ENCODE peak calls at places on chromosomes 3 and 15, in seven cellular contexts. E, O, V, R, I, B and Y are unnamed samples.

GRCh38 chr3:150699068-150699635 is 4.6 kb downstream of the ERICH6 start:
- DNase-seq in E (no peak), O (peak; percentile 58), V (no peak), R (no peak), I (no peak), B (no peak), Y (no peak)

GRCh38 chr3:176037636-176038035 is 1159.6 kb downstream of the TBL1XR1 start:
- DNase-seq in E (no peak), O (no peak), V (no peak), R (no peak), I (no peak), B (no peak), Y (no peak)

GRCh38 chr3:45567730-45568172 is 26.8 kb upstream of the LIMD1 start:
- DNase-seq in E (no peak), O (no peak), V (no peak), R (peak; percentile 88), I (no peak), B (no peak), Y (no peak)

GRCh38 chr15:69537888-69538287 is 85.3 kb downstream of the RPLP1 start:
- DNase-seq in E (no peak), O (no peak), V (no peak), R (no peak), I (no peak), B (no peak), Y (no peak)

GRCh38 chr15:76163429-76164020 is 103.7 kb downstream of the TMEM266 start:
- DNase-seq in E (peak; percentile 97), O (peak; percentile 98), V (peak; percentile 79), R (no peak), I (peak; percentile 85), B (peak; percentile 43), Y (no peak)

GRCh38 chr3:73056365-73057150 is 4.9 kb upstream of the EBLN2 start:
- DNase-seq in E (no peak), O (peak; percentile 67), V (no peak), R (peak; percentile 22), I (no peak), B (no peak), Y (no peak)

GRCh38 chr15:65195542-65196026 is 10.4 kb upstream of the CLPX start:
- DNase-seq in E (no peak), O (no peak), V (no peak), R (no peak), I (no peak), B (no peak), Y (no peak)

GRCh38 chr3:153330891-153331290 is 168.9 kb downstream of the RAP2B start:
- DNase-seq in E (no peak), O (peak; percentile 62), V (no peak), R (no peak), I (no peak), B (no peak), Y (no peak)

GRCh38 chr15:60840703-60841411 is 361.9 kb upstream of the ICE2 start:
- DNase-seq in E (no peak), O (no peak), V (no peak), R (no peak), I (no peak), B (no peak), Y (no peak)

GRCh38 chr15:43966646-43967045 is 139.8 kb downstream of the WDR76 start:
- DNase-seq in E (no peak), O (peak; percentile 56), V (no peak), R (no peak), I (no peak), B (no peak), Y (no peak)

GRCh38 chr3:126464093-126464492 is 11.6 kb downstream of the ZXDC start:
- DNase-seq in E (no peak), O (no peak), V (no peak), R (no peak), I (no peak), B (peak; percentile 2), Y (no peak)

GRCh38 chr15:35442734-35443133 is 103.2 kb downstream of the DPH6 start:
- DNase-seq in E (no peak), O (no peak), V (no peak), R (no peak), I (no peak), B (no peak), Y (no peak)

GRCh38 chr3:14876942-14877341 is 58.2 kb downstream of the FGD5 start:
- DNase-seq in E (peak; percentile 73), O (peak; percentile 69), V (peak; percentile 40), R (no peak), I (peak; percentile 73), B (peak; percentile 69), Y (no peak)

GRCh38 chr15:48644827-48645557 is 517 bp downstream of the FBN1 start:
- DNase-seq in E (peak; percentile 76), O (peak; percentile 87), V (peak; percentile 49), R (peak; percentile 25), I (peak; percentile 80), B (peak; percentile 58), Y (no peak)

GRCh38 chr3:185866555-185866954 is 41.7 kb upstream of the IGF2BP2 start:
- DNase-seq in E (no peak), O (no peak), V (no peak), R (no peak), I (no peak), B (no peak), Y (no peak)

GRCh38 chr15:58401991-58402649 is 29.7 kb upstream of the LIPC start:
- DNase-seq in E (no peak), O (no peak), V (no peak), R (no peak), I (no peak), B (peak; percentile 25), Y (no peak)

GRCh38 chr3:160379628-160380214 is 19.3 kb downstream of the IFT80 start:
- DNase-seq in E (no peak), O (no peak), V (no peak), R (no peak), I (no peak), B (no peak), Y (no peak)

GRCh38 chr15:49830411-49830810 is 209.6 kb downstream of the DTWD1 start:
- DNase-seq in E (no peak), O (peak; percentile 18), V (no peak), R (no peak), I (no peak), B (no peak), Y (no peak)

GRCh38 chr15:31277335-31278055 is 49.1 kb upstream of the KLF13 start:
- DNase-seq in E (peak; percentile 25), O (no peak), V (no peak), R (no peak), I (no peak), B (no peak), Y (no peak)

GRCh38 chr15:34616613-34617012 is 33.2 kb upstream of the GOLGA8B start:
- DNase-seq in E (no peak), O (peak; percentile 57), V (no peak), R (no peak), I (no peak), B (no peak), Y (peak; percentile 45)

GRCh38 chr3:71958533-71958932 is 173.6 kb upstream of the PROK2 start:
- DNase-seq in E (no peak), O (no peak), V (no peak), R (no peak), I (no peak), B (no peak), Y (no peak)

GRCh38 chr3:156816794-156817741 is 9.1 kb upstream of the LEKR1 start:
- DNase-seq in E (peak; percentile 90), O (peak; percentile 98), V (peak; percentile 87), R (peak; percentile 98), I (peak; percentile 93), B (peak; percentile 70), Y (peak; percentile 41)
- TF ChIP-seq CTCF in E (no peak), O (no peak), V (no peak), R (peak; percentile 47), I (no peak), B (peak; percentile 29), Y (peak; percentile 12)

GRCh38 chr15:72375846-72376581 is at the start of gene HEXA:
- DNase-seq in E (peak; percentile 100), O (peak; percentile 95), V (peak; percentile 98), R (peak; percentile 96), I (peak; percentile 99), B (peak; percentile 96), Y (peak; percentile 77)
- H3K4me3 ChIP-seq in E (peak within 1 kb of the TSS; percentile 93), O (peak within 1 kb of the TSS; percentile 75), V (peak within 1 kb of the TSS; percentile 91), R (peak within 1 kb of the TSS; percentile 80), I (peak within 1 kb of the TSS; percentile 89), B (peak within 1 kb of the TSS; percentile 69), Y (peak within 1 kb of the TSS; percentile 89)

GRCh38 chr3:130243808-130244207 is 101.7 kb upstream of the COL6A5 start:
- DNase-seq in E (no peak), O (no peak), V (no peak), R (no peak), I (no peak), B (no peak), Y (no peak)

DNA sequence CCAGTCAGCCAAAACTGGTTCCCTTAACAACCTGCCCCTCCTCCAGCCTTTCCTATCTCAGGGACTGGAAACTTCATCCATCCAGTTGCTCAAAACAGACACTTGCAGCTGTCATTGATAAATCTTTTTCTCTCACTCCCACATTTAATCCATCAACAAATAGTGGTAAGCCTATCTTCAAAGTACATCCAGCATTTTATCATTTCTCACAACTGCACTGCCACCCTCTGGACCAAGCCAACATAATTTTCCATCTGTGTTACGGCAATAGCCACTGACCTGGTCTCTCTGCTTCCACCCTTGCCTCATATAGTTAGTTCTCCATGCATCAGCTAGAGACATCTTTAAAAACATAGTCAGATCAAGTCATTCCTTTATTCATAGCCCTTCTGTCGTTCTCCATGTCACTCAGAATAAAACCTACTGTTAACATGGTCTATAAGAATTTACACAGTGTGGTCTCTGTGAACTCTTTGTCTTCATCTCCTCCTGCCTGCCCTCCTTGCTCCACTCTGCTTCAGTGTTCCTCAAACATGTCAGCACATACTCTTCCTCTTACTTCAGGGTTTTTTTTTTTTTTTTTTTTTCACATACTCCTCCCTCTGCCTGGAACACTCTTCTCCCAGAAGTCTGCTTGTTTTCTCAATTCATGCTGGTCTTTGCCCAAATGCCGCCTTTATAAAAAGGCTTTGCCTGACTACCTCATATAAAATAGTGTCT is 102.5 kb upstream of the COL6A5 start:
- DNase-seq in E (no peak), O (peak; percentile 22), V (no peak), R (peak; percentile 34), I (no peak), B (no peak), Y (no peak)
- TF ChIP-seq CTCF in E (no peak), O (no peak), V (peak; percentile 29), R (peak; percentile 30), I (peak; percentile 19), B (no peak), Y (peak; percentile 26)

GRCh38 chr3:179610066-179610465 is 5.5 kb downstream of the NDUFB5 start:
- DNase-seq in E (no peak), O (no peak), V (no peak), R (no peak), I (no peak), B (no peak), Y (no peak)

GRCh38 chr3:179608931-179609720 is 4.5 kb downstream of the NDUFB5 start:
- DNase-seq in E (no peak), O (no peak), V (no peak), R (peak; percentile 19), I (no peak), B (no peak), Y (no peak)

GRCh38 chr3:179615458-179616173 is 11.0 kb downstream of the NDUFB5 start:
- DNase-seq in E (no peak), O (no peak), V (no peak), R (no peak), I (no peak), B (no peak), Y (no peak)

DNA sequence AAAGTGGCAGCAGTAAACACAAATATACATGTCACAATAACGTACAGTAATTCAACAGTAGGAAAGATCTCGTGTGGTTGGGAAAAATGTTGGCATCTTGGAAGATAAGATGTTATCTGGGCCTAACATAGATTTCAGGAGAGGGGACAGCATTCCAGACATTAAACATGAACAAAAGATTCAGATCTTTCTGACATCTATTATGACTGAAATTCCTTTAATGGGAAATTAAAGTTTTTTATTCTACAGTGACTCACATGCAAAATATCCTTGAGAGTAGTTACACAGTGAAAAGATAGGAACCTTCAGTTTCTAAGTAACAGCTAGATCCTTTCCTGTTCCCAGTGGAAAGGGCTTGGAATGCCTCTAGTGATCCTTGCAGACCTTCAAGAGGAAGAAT is 9.2 kb downstream of the NDUFB5 start:
- DNase-seq in E (no peak), O (peak; percentile 18), V (no peak), R (no peak), I (no peak), B (no peak), Y (no peak)
- H3K4me3 ChIP-seq in E (no peak overlapping the region), O (no peak overlapping the region), V (no peak overlapping the region), R (no peak overlapping the region), I (no peak overlapping the region), B (no peak overlapping the region), Y (no peak overlapping the region)